ENCODE peak calls at places on chromosomes 7 and 10, in seven cellular contexts. One of them, this sample, is unnamed. For H3K4me1, the result is how much of the 10 kb centered on the place peaks cover.

GRCh38 chr10:71547841-71548493 is 151.2 kb downstream of the CDH23 start:
- DNase-seq in transverse colon: no peak
- DNase-seq in prostate gland: no peak
- DNase-seq in SK-N-SH: no peak
- DNase-seq in breast epithelium: no peak
- DNase-seq in GM23338: no peak
- DNase-seq in Panc1: no peak
- DNase-seq in this sample: no peak

GRCh38 chr7:129677796-129678195 is 66.3 kb downstream of the NRF1 start:
- DNase-seq in transverse colon: no peak
- DNase-seq in prostate gland: no peak
- DNase-seq in SK-N-SH: no peak
- DNase-seq in breast epithelium: no peak
- DNase-seq in GM23338: no peak
- DNase-seq in Panc1: no peak
- DNase-seq in this sample: no peak

GRCh38 chr7:157691521-157692155 is 354.8 kb downstream of the DNAJB6 start:
- DNase-seq in transverse colon: no peak
- DNase-seq in prostate gland: no peak
- DNase-seq in SK-N-SH: peak
- DNase-seq in breast epithelium: no peak
- DNase-seq in GM23338: no peak
- DNase-seq in Panc1: no peak
- DNase-seq in this sample: peak

GRCh38 chr7:130822642-130823041 is 88.6 kb upstream of the KLF14 start:
- DNase-seq in transverse colon: no peak
- DNase-seq in prostate gland: no peak
- DNase-seq in SK-N-SH: no peak
- DNase-seq in breast epithelium: no peak
- DNase-seq in GM23338: no peak
- DNase-seq in Panc1: no peak
- DNase-seq in this sample: no peak

GRCh38 chr10:34186740-34187139 is 628.4 kb downstream of the PARD3 start:
- DNase-seq in transverse colon: no peak
- DNase-seq in prostate gland: no peak
- DNase-seq in SK-N-SH: no peak
- DNase-seq in breast epithelium: no peak
- DNase-seq in GM23338: peak
- DNase-seq in Panc1: no peak
- DNase-seq in this sample: no peak

GRCh38 chr10:72308320-72308987 is 34.7 kb downstream of the DDIT4 start:
- DNase-seq in transverse colon: peak
- DNase-seq in prostate gland: no peak
- DNase-seq in SK-N-SH: peak
- DNase-seq in breast epithelium: no peak
- DNase-seq in GM23338: no peak
- DNase-seq in Panc1: no peak
- DNase-seq in this sample: no peak

GRCh38 chr7:2203551-2204300 is 29.0 kb downstream of the MAD1L1 start:
- DNase-seq in transverse colon: no peak
- DNase-seq in prostate gland: no peak
- DNase-seq in SK-N-SH: peak
- DNase-seq in breast epithelium: no peak
- DNase-seq in GM23338: no peak
- DNase-seq in Panc1: no peak
- DNase-seq in this sample: peak

GRCh38 chr10:132383751-132384181 is 13.2 kb upstream of the PWWP2B start:
- DNase-seq in transverse colon: peak
- DNase-seq in prostate gland: no peak
- DNase-seq in SK-N-SH: no peak
- DNase-seq in breast epithelium: no peak
- DNase-seq in GM23338: no peak
- DNase-seq in Panc1: no peak
- DNase-seq in this sample: peak

GRCh38 chr10:36880898-36881297 is 244.5 kb upstream of the ANKRD30A start:
- DNase-seq in transverse colon: no peak
- DNase-seq in prostate gland: no peak
- DNase-seq in SK-N-SH: peak
- DNase-seq in breast epithelium: no peak
- DNase-seq in GM23338: peak
- DNase-seq in Panc1: no peak
- DNase-seq in this sample: no peak

GRCh38 chr7:110253083-110253482 is 837.8 kb upstream of the LRRN3 start:
- DNase-seq in transverse colon: no peak
- DNase-seq in prostate gland: no peak
- DNase-seq in SK-N-SH: peak
- DNase-seq in breast epithelium: no peak
- DNase-seq in GM23338: no peak
- DNase-seq in Panc1: no peak
- DNase-seq in this sample: no peak

GRCh38 chr10:86855503-86855902 is 99.1 kb downstream of the BMPR1A start:
- DNase-seq in transverse colon: no peak
- DNase-seq in prostate gland: no peak
- DNase-seq in SK-N-SH: no peak
- DNase-seq in breast epithelium: no peak
- DNase-seq in GM23338: no peak
- DNase-seq in Panc1: no peak
- DNase-seq in this sample: no peak

GRCh38 chr7:140035400-140036223 is 27.1 kb downstream of the PARP12 start:
- DNase-seq in transverse colon: no peak
- DNase-seq in prostate gland: no peak
- DNase-seq in SK-N-SH: no peak
- DNase-seq in breast epithelium: no peak
- DNase-seq in GM23338: no peak
- DNase-seq in Panc1: no peak
- DNase-seq in this sample: no peak

GRCh38 chr10:121509776-121510175 is 88.5 kb downstream of the FGFR2 start:
- DNase-seq in transverse colon: no peak
- DNase-seq in prostate gland: no peak
- DNase-seq in SK-N-SH: no peak
- DNase-seq in breast epithelium: no peak
- DNase-seq in GM23338: no peak
- DNase-seq in Panc1: no peak
- DNase-seq in this sample: no peak

GRCh38 chr10:50788951-50789904 is 49.5 kb downstream of the ASAH2B start:
- DNase-seq in transverse colon: no peak
- DNase-seq in prostate gland: no peak
- DNase-seq in SK-N-SH: peak
- DNase-seq in breast epithelium: no peak
- DNase-seq in GM23338: peak
- DNase-seq in Panc1: peak
- DNase-seq in this sample: no peak

GRCh38 chr10:6513509-6513908 is 66.6 kb downstream of the PRKCQ start:
- DNase-seq in transverse colon: no peak
- DNase-seq in prostate gland: no peak
- DNase-seq in SK-N-SH: no peak
- DNase-seq in breast epithelium: no peak
- DNase-seq in GM23338: no peak
- DNase-seq in Panc1: no peak
- DNase-seq in this sample: no peak

GRCh38 chr7:114415054-114415997 is 711 bp downstream of the FOXP2 start:
- DNase-seq in transverse colon: no peak
- DNase-seq in prostate gland: no peak
- DNase-seq in SK-N-SH: no peak
- DNase-seq in breast epithelium: no peak
- DNase-seq in GM23338: no peak
- DNase-seq in Panc1: no peak
- DNase-seq in this sample: no peak

GRCh38 chr7:23664122-23664521 is 15.9 kb upstream of the FAM221A start:
- DNase-seq in transverse colon: no peak
- DNase-seq in prostate gland: no peak
- DNase-seq in SK-N-SH: no peak
- DNase-seq in breast epithelium: no peak
- DNase-seq in GM23338: no peak
- DNase-seq in Panc1: no peak
- DNase-seq in this sample: no peak

GRCh38 chr10:126844406-126844805 is 60.8 kb upstream of the DOCK1 start:
- DNase-seq in transverse colon: no peak
- DNase-seq in prostate gland: no peak
- DNase-seq in SK-N-SH: no peak
- DNase-seq in breast epithelium: no peak
- DNase-seq in GM23338: no peak
- DNase-seq in Panc1: no peak
- DNase-seq in this sample: no peak

GRCh38 chr7:129649128-129649690 is 37.7 kb downstream of the NRF1 start:
- DNase-seq in transverse colon: no peak
- DNase-seq in prostate gland: no peak
- DNase-seq in SK-N-SH: no peak
- DNase-seq in breast epithelium: no peak
- DNase-seq in GM23338: no peak
- DNase-seq in Panc1: no peak
- DNase-seq in this sample: no peak

GRCh38 chr7:105524840-105525239 is 2.8 kb upstream of the PUS7 start:
- DNase-seq in transverse colon: no peak
- DNase-seq in prostate gland: no peak
- DNase-seq in SK-N-SH: no peak
- DNase-seq in breast epithelium: no peak
- DNase-seq in GM23338: no peak
- DNase-seq in Panc1: no peak
- DNase-seq in this sample: no peak

GRCh38 chr10:62413048-62413447 is 38.9 kb downstream of the ZNF365 start:
- DNase-seq in transverse colon: no peak
- DNase-seq in prostate gland: no peak
- DNase-seq in SK-N-SH: no peak
- DNase-seq in breast epithelium: no peak
- DNase-seq in GM23338: no peak
- DNase-seq in Panc1: no peak
- DNase-seq in this sample: no peak

GRCh38 chr10:114638874-114639625 is 19.0 kb downstream of the ABLIM1 start:
- DNase-seq in transverse colon: no peak
- DNase-seq in prostate gland: no peak
- DNase-seq in SK-N-SH: no peak
- DNase-seq in breast epithelium: no peak
- DNase-seq in GM23338: no peak
- DNase-seq in Panc1: no peak
- DNase-seq in this sample: no peak

GRCh38 chr7:44116087-44116788 is 7.1 kb downstream of the POLD2 start:
- DNase-seq in transverse colon: no peak
- DNase-seq in prostate gland: no peak
- DNase-seq in SK-N-SH: peak
- DNase-seq in breast epithelium: no peak
- DNase-seq in GM23338: no peak
- DNase-seq in Panc1: no peak
- DNase-seq in this sample: no peak

GRCh38 chr7:44116789-44117666 is 6.3 kb downstream of the POLD2 start:
- DNase-seq in transverse colon: no peak
- DNase-seq in prostate gland: no peak
- DNase-seq in SK-N-SH: peak
- DNase-seq in breast epithelium: no peak
- DNase-seq in GM23338: no peak
- DNase-seq in Panc1: no peak
- DNase-seq in this sample: no peak

GRCh38 chr7:44112997-44113763 is 9.0 kb downstream of the AEBP1 start:
- DNase-seq in transverse colon: no peak
- DNase-seq in prostate gland: no peak
- DNase-seq in SK-N-SH: peak
- DNase-seq in breast epithelium: no peak
- DNase-seq in GM23338: peak
- DNase-seq in Panc1: no peak
- DNase-seq in this sample: no peak

GRCh38 chr7:44113764-44114354 is 9.5 kb downstream of the POLD2 start:
- DNase-seq in transverse colon: no peak
- DNase-seq in prostate gland: no peak
- DNase-seq in SK-N-SH: no peak
- DNase-seq in breast epithelium: no peak
- DNase-seq in GM23338: no peak
- DNase-seq in Panc1: no peak
- DNase-seq in this sample: no peak

GRCh38 chr7:44114586-44115310 is 8.6 kb downstream of the POLD2 start:
- DNase-seq in transverse colon: no peak
- DNase-seq in prostate gland: no peak
- DNase-seq in SK-N-SH: no peak
- DNase-seq in breast epithelium: no peak
- DNase-seq in GM23338: no peak
- DNase-seq in Panc1: no peak
- DNase-seq in this sample: no peak
- TF ChIP-seq POLR2AphosphoS5 in transverse colon: no peak
- TF ChIP-seq POLR2AphosphoS5 in prostate gland: no peak
- TF ChIP-seq POLR2AphosphoS5 in SK-N-SH: no peak
- TF ChIP-seq POLR2AphosphoS5 in breast epithelium: no peak
- TF ChIP-seq POLR2AphosphoS5 in GM23338: no peak
- TF ChIP-seq POLR2AphosphoS5 in Panc1: no peak
- TF ChIP-seq POLR2AphosphoS5 in this sample: no peak

DNA sequence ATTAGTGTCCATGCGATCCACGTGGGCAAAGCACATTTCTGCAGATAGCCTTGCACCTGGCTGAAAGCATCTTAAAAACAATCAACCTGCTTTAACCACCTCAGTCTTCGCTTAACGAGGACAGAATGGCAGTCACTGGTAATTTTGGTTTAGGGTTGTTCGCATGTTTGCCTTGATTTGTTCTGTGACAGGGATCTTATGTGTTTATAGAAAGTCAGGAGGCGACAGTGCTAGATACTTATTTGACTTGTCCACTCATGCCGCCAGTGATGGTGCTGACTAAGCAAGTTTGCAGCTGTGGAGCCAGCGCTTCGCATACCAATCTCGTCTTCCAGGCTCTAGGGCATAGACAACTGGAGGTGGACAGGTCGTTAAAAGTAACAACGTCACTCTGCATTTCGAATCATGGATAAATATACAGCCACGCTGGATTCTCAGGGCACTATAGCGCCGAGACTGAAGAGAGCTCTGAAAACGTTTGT is 1.2 kb upstream of the TMEM243 start:
- DNase-seq in transverse colon: peak
- DNase-seq in prostate gland: peak
- DNase-seq in SK-N-SH: peak
- DNase-seq in breast epithelium: no peak
- DNase-seq in GM23338: peak
- DNase-seq in Panc1: no peak
- DNase-seq in this sample: no peak
- H3K27ac ChIP-seq in transverse colon: peak
- H3K27ac ChIP-seq in prostate gland: peak
- H3K27ac ChIP-seq in SK-N-SH: no peak
- H3K27ac ChIP-seq in breast epithelium: peak
- H3K27ac ChIP-seq in GM23338: no peak
- H3K27ac ChIP-seq in Panc1: no peak
- H3K27ac ChIP-seq in this sample: no peak

GRCh38 chr7:99437946-99438572 is 539 bp downstream of the PTCD1 start:
- DNase-seq in transverse colon: no peak
- DNase-seq in prostate gland: no peak
- DNase-seq in SK-N-SH: no peak
- DNase-seq in breast epithelium: no peak
- DNase-seq in GM23338: no peak
- DNase-seq in Panc1: no peak
- DNase-seq in this sample: no peak
- H3K4me1 ChIP-seq in transverse colon: under half
- H3K4me1 ChIP-seq in prostate gland: under half
- H3K4me1 ChIP-seq in SK-N-SH: under half
- H3K4me1 ChIP-seq in breast epithelium: under half
- H3K4me1 ChIP-seq in GM23338: under half
- H3K4me1 ChIP-seq in Panc1: under half
- H3K4me1 ChIP-seq in this sample: under half

DNA sequence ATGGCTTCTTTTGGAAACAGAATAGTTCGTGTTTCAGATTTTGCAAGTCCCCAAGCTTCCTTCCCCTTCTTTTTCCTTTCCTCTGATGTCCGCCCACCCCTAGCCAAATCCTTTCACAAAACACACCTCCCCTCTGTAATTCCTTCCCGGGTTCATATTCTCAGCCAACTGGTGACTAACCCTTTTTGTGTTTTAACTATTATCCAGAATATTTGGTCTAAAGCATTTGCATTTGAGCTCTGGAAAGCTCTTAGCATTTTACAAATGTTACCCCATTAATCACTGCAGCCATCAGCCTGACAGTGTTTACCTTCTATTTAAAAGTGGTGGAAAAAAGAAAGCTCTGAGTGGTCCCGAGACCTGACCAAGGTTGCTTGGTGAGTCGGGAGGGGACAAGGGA is 139.0 kb downstream of the CREB5 start:
- DNase-seq in transverse colon: no peak
- DNase-seq in prostate gland: no peak
- DNase-seq in SK-N-SH: no peak
- DNase-seq in breast epithelium: no peak
- DNase-seq in GM23338: no peak
- DNase-seq in Panc1: no peak
- DNase-seq in this sample: no peak
- TF ChIP-seq POLR2AphosphoS5 in transverse colon: no peak
- TF ChIP-seq POLR2AphosphoS5 in prostate gland: no peak
- TF ChIP-seq POLR2AphosphoS5 in SK-N-SH: no peak
- TF ChIP-seq POLR2AphosphoS5 in breast epithelium: no peak
- TF ChIP-seq POLR2AphosphoS5 in GM23338: no peak
- TF ChIP-seq POLR2AphosphoS5 in Panc1: no peak
- TF ChIP-seq POLR2AphosphoS5 in this sample: no peak

This sample was measured in suprapubic skin.